ENCODE peak calls at places on chromosomes 12 and 14, in eight cellular contexts. L, I, N, Y, B, A, Z and C are unnamed samples.

GRCh38 chr12:105706321-105706972 is 376.0 kb downstream of the C12orf75 start:
- DNase-seq in L (no peak), I (peak), N (peak), Y (peak), B (no peak), A (peak), Z (peak), C (no peak)

GRCh38 chr12:5921027-5921909 is 23.8 kb downstream of the ANO2 start:
- DNase-seq in L (no peak), I (no peak), N (no peak), Y (no peak), B (no peak), A (no peak), Z (no peak), C (no peak)

GRCh38 chr12:8852119-8852518 is 29.7 kb downstream of the A2ML1 start:
- DNase-seq in L (no peak), I (no peak), N (no peak), Y (no peak), B (no peak), A (no peak), Z (no peak), C (no peak)

GRCh38 chr14:61188936-61189808 is 92.0 kb downstream of the TMEM30B start:
- DNase-seq in L (no peak), I (peak), N (peak), Y (peak), B (peak), A (peak), Z (peak), C (no peak)

GRCh38 chr12:81558031-81558430 is 201.1 kb downstream of the PPFIA2 start:
- DNase-seq in L (no peak), I (peak), N (no peak), Y (no peak), B (no peak), A (no peak), Z (no peak), C (no peak)

GRCh38 chr12:128947199-128947598 is 93.9 kb downstream of the GLT1D1 start:
- DNase-seq in L (no peak), I (no peak), N (no peak), Y (no peak), B (no peak), A (no peak), Z (peak), C (no peak)

GRCh38 chr14:22547948-22548750 is 40.9 kb downstream of the DAD1 start:
- DNase-seq in L (no peak), I (no peak), N (no peak), Y (no peak), B (no peak), A (no peak), Z (no peak), C (no peak)

GRCh38 chr12:109131522-109132050 is 15.2 kb downstream of the ACACB start:
- DNase-seq in L (no peak), I (no peak), N (peak), Y (no peak), B (no peak), A (no peak), Z (no peak), C (no peak)

GRCh38 chr14:34857689-34858449 is 17.3 kb downstream of the BAZ1A start:
- DNase-seq in L (no peak), I (no peak), N (no peak), Y (no peak), B (no peak), A (no peak), Z (no peak), C (no peak)

GRCh38 chr12:116880817-116881324 is 370 bp downstream of the HRK start:
- DNase-seq in L (peak), I (peak), N (no peak), Y (peak), B (peak), A (no peak), Z (peak), C (no peak)

DNA sequence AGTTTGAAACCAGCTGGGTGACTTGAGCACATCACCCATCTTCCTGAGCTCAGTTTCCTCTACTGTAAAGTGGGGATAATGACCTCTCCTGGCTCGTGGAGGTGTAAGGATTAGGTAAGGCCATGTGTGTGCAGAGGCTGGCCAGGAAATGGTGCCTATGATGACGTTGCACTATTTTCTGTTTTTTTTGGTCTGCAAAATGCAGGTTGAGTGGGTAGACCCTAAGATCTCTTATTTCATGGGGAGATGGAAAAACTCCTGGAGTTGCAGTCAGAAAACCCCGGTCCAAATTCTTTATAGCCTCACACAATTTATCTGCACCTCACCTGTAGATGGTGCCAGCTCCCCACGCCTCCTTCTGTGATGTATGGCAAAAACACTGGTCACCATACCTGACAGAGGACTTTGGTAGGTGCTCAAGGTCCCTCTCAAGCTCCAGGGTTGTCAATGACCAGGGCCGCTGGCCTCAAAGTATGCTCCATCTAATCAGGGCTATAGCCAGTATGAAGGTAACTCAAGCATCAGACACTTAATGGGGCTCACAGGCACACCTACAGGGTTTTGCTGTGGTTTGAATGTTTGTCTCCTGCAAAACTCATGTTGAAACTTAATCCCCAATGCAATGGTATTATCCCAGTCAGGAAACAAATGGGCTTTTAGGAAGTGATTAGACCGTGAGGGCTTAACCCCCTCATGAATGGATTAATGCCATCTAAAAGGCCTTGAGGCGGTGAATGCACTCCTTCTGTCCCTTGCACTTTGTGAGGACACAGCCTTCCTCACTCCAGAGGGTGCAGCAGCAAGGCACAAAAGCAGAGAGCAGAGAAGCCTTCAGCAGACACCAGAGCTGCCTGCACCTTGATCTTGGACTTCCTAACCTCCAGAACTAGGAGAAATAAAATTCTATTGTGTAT is 17.6 kb downstream of the C14orf132 start:
- DNase-seq in L (peak), I (no peak), N (no peak), Y (peak), B (peak), A (peak), Z (peak), C (peak)
- TF ChIP-seq CTCF in L (peak), I (no peak), N (no peak), Y (peak), B (no peak), A (no peak), Z (no peak), C (peak)

DNA sequence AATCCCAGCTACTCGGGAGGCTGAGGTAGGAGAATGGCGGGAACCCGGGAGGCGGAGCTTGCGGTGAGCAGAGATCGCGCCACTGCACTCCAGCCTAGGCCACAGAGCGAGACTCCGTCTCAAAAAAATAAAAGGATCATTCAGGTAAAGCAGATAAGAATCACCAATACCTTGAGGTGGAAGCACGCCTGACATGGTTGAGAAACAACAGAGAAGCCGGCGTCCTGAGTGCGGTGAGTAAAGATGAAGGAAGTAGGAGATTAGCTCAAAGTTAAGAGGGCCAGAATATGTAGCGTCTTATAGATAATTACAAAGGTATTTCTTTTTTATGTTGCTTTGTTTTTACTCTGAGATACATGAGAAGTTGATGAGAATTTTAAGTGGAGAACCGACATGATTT is 14.7 kb downstream of the CLEC7A start:
- DNase-seq in L (no peak), I (no peak), N (no peak), Y (no peak), B (no peak), A (no peak), Z (no peak), C (no peak)
- H3K27ac ChIP-seq in L (no peak), I (no peak), N (no peak), Y (no peak), B (no peak), A (no peak), Z (no peak), C (no peak)

GRCh38 chr12:119301367-119301766 is 33.2 kb upstream of the CCDC60 start:
- DNase-seq in L (no peak), I (no peak), N (no peak), Y (no peak), B (no peak), A (no peak), Z (no peak), C (no peak)
- TF ChIP-seq CTCF in L (no peak), I (no peak), N (no peak), Y (no peak), B (no peak), A (no peak), Z (no peak), C (no peak)

DNA sequence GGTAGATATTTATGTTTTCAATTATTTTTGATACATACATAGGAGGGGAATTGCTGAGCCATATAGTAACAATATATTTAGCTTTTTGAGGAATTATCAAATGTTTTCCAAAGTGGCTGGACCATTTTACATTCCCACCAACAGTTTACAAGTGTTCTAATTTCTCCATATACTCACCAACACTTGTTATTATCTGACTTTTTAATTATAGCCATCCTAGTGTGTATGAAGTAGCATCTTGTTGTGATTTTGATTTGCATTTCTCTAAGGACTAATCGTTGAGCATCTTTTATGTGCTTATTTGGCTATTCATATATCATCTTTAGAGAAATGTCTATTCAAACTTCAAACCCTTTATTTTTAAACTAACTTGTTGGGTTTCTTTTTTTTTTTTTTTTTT is 17.2 kb upstream of the HECTD1 start:
- DNase-seq in L (no peak), I (no peak), N (no peak), Y (no peak), B (no peak), A (no peak), Z (no peak), C (no peak)
- H3K27ac ChIP-seq in L (no peak), I (no peak), N (no peak), Y (no peak), B (no peak), A (no peak), Z (no peak), C (no peak)

GRCh38 chr14:93971635-93972027 is 4.7 kb downstream of the ASB2 start:
- DNase-seq in L (no peak), I (no peak), N (no peak), Y (no peak), B (no peak), A (no peak), Z (no peak), C (no peak)

GRCh38 chr14:93970589-93970966 is 5.8 kb downstream of the ASB2 start:
- DNase-seq in L (peak), I (no peak), N (peak), Y (peak), B (peak), A (no peak), Z (peak), C (peak)

GRCh38 chr14:93969082-93969828 is 7.1 kb downstream of the ASB2 start:
- DNase-seq in L (peak), I (no peak), N (no peak), Y (no peak), B (no peak), A (peak), Z (no peak), C (no peak)

GRCh38 chr14:93972618-93973205 is 3.7 kb downstream of the ASB2 start:
- DNase-seq in L (no peak), I (no peak), N (no peak), Y (no peak), B (no peak), A (no peak), Z (no peak), C (no peak)

GRCh38 chr14:93970967-93971634 is 5.3 kb downstream of the ASB2 start:
- DNase-seq in L (peak), I (no peak), N (no peak), Y (no peak), B (peak), A (no peak), Z (no peak), C (no peak)
- TF ChIP-seq CTCF in L (no peak), I (no peak), N (no peak), Y (no peak), B (no peak), A (no peak), Z (no peak), C (no peak)

GRCh38 chr12:153080-153746 is 60.7 kb downstream of the SLC6A12 start:
- DNase-seq in L (peak), I (peak), N (peak), Y (peak), B (peak), A (peak), Z (peak), C (peak)
- H3K27ac ChIP-seq in L (no peak), I (no peak), N (no peak), Y (no peak), B (no peak), A (no peak), Z (no peak), C (no peak)